ENCODE peak calls at places on chromosome 9, in eight cellular contexts. U is prostate gland, L is HCT116, O is spleen, N is sigmoid colon, R is K562, A is stomach, T is HepG2. X is an unnamed sample.
A peak's percentile ranks its signal among the peaks of the same experiment; 100 is the strongest.

GRCh38 chr9:98944130-98945074 is 695 bp downstream of the COL15A1 start:
- DNase-seq in U (no peak), L (no peak), O (no peak), N (peak; percentile 80), R (no peak), A (no peak), T (no peak), X (no peak)

GRCh38 chr9:119963258-119963797 is 594.1 kb upstream of the BRINP1 start:
- DNase-seq in U (no peak), L (peak; percentile 10), O (no peak), N (no peak), R (no peak), A (no peak), T (no peak), X (no peak)

GRCh38 chr9:4489919-4490704 is at the start of gene SLC1A1:
- DNase-seq in U (peak; percentile 60), L (peak; percentile 43), O (no peak), N (peak; percentile 83), R (no peak), A (peak; percentile 73), T (no peak), X (peak; percentile 45)

GRCh38 chr9:33880562-33881089 is 63.7 kb downstream of the UBE2R2 start:
- DNase-seq in U (no peak), L (no peak), O (no peak), N (no peak), R (peak; percentile 10), A (no peak), T (no peak), X (no peak)

GRCh38 chr9:90307177-90307833 is 335.3 kb downstream of the DIRAS2 start:
- DNase-seq in U (no peak), L (no peak), O (no peak), N (no peak), R (no peak), A (no peak), T (no peak), X (no peak)

GRCh38 chr9:7813030-7813429 is 13.5 kb upstream of the DMAC1 start:
- DNase-seq in U (no peak), L (no peak), O (no peak), N (no peak), R (no peak), A (no peak), T (no peak), X (no peak)

GRCh38 chr9:124353811-124354274 is 61.4 kb downstream of the PSMB7 start:
- DNase-seq in U (no peak), L (no peak), O (peak; percentile 29), N (peak; percentile 50), R (no peak), A (no peak), T (no peak), X (no peak)

GRCh38 chr9:13665418-13666066 is 386.1 kb upstream of the MPDZ start:
- DNase-seq in U (no peak), L (no peak), O (no peak), N (no peak), R (no peak), A (no peak), T (peak; percentile 15), X (no peak)

GRCh38 chr9:36742264-36742663 is 169.6 kb downstream of the MELK start:
- DNase-seq in U (no peak), L (no peak), O (no peak), N (no peak), R (no peak), A (no peak), T (no peak), X (no peak)

GRCh38 chr9:132783006-132783405 is 95.1 kb downstream of the AK8 start:
- DNase-seq in U (no peak), L (no peak), O (no peak), N (no peak), R (no peak), A (no peak), T (no peak), X (no peak)

GRCh38 chr9:75061169-75061568 is 26.8 kb downstream of the NMRK1 start:
- DNase-seq in U (no peak), L (no peak), O (no peak), N (no peak), R (no peak), A (no peak), T (no peak), X (no peak)

GRCh38 chr9:133732351-133733073 is 5.6 kb downstream of the SARDH start:
- DNase-seq in U (no peak), L (no peak), O (no peak), N (peak; percentile 51), R (no peak), A (peak; percentile 24), T (no peak), X (peak; percentile 25)

GRCh38 chr9:92242115-92242778 is 51.2 kb downstream of the IARS1 start:
- DNase-seq in U (no peak), L (no peak), O (no peak), N (no peak), R (no peak), A (no peak), T (no peak), X (no peak)

GRCh38 chr9:21110708-21111576 is 30.7 kb downstream of the IFNW1 start:
- DNase-seq in U (peak; percentile 25), L (peak; percentile 70), O (no peak), N (no peak), R (no peak), A (no peak), T (peak; percentile 61), X (no peak)

GRCh38 chr9:132546148-132547051 is 36.0 kb upstream of the BARHL1 start:
- DNase-seq in U (no peak), L (no peak), O (no peak), N (peak; percentile 74), R (peak; percentile 62), A (no peak), T (no peak), X (no peak)

GRCh38 chr9:111597852-111598729 is 1.4 kb downstream of the PTGR1 start:
- DNase-seq in U (peak; percentile 49), L (peak; percentile 63), O (peak; percentile 84), N (peak; percentile 89), R (peak; percentile 27), A (peak; percentile 69), T (peak; percentile 55), X (peak; percentile 64)

GRCh38 chr9:77514886-77515711 is 133.0 kb downstream of the GNA14 start:
- DNase-seq in U (no peak), L (no peak), O (no peak), N (no peak), R (no peak), A (no peak), T (peak; percentile 6), X (no peak)

GRCh38 chr9:21450733-21451394 is 10.6 kb downstream of the IFNA1 start:
- DNase-seq in U (no peak), L (no peak), O (no peak), N (no peak), R (no peak), A (no peak), T (peak; percentile 10), X (no peak)

GRCh38 chr9:114932502-114932901 is 2.1 kb upstream of the TNFSF8 start:
- DNase-seq in U (no peak), L (no peak), O (no peak), N (no peak), R (no peak), A (no peak), T (no peak), X (no peak)

GRCh38 chr9:114938687-114939575 is 8.5 kb upstream of the TNFSF8 start:
- DNase-seq in U (no peak), L (no peak), O (no peak), N (no peak), R (no peak), A (no peak), T (no peak), X (no peak)

GRCh38 chr9:114931407-114931806 is 1.0 kb upstream of the TNFSF8 start:
- DNase-seq in U (no peak), L (no peak), O (no peak), N (no peak), R (no peak), A (no peak), T (no peak), X (no peak)

DNA sequence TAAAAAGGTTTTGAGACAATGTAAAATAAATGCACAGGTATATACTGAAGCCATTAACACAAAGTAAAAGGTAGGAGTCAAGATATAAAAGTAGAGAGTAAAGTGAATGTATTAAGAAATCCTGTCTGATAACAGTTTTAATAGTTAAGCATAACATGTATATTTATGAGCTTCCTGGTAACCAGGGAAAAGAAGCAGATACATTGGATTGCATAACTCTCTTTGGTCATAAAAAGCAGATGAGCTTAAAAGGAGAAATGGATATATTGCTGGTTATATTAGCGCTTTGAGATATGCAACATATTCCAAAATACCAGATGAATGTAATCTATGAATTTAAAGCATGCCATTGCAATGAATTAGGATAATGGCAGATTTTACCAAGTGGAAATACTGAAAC is 6.2 kb upstream of the TNFSF8 start:
- DNase-seq in U (no peak), L (no peak), O (no peak), N (no peak), R (no peak), A (no peak), T (no peak), X (no peak)
- TF ChIP-seq POLR2AphosphoS5 in U (no peak), L (no peak), O (no peak), N (no peak), R (no peak), A (no peak), T (no peak), X (no peak)

DNA sequence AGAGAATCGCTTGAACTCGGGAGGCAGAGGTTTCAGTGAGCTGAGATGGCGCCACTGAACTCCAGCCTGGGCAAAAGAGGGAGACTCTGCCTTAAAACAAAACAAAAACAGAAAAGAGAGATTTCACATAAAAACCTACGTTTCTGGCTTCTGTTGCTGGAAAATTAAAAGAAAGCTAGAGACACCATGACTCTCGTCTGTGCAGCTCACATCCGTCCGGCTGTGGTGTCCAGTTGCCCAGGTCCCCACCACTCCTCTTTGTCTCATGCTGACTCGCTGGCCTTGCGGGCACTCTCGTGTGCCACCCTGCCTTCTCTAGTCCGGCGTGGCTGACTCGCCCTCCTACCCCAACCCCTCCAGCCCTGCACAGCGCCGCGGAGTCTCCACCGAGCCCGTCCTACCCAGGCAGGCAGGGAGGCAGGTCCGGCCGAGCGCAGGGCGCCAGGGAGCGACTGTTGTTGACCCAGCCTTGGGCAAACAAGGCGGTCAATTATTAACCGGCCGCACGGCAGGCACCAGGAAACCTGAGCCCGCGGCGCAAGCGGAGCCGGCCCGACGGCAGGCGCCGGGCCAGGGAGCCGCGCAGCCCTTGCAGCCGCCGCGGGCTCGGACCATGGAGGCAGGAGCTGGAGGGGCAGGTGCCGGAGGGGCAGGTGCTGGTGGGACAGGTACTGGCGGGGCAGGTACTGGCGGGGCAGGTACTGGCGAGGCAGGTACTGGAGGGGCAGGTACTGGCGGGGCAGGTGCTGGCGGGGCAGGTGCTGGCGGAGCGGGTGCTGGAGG is at the start of gene PRRT1B:
- DNase-seq in U (peak; percentile 75), L (no peak), O (no peak), N (no peak), R (no peak), A (peak; percentile 94), T (peak; percentile 86), X (no peak)
- TF ChIP-seq POLR2A in U (no peak), L (no peak), O (no peak), N (no peak), R (no peak), A (no peak), T (no peak), X (no peak)

GRCh38 chr9:131266301-131267229 is 9.7 kb downstream of the FAM78A start:
- DNase-seq in U (no peak), L (no peak), O (peak; percentile 84), N (no peak), R (peak; percentile 66), A (no peak), T (no peak), X (no peak)
- H3K27ac ChIP-seq in U (no peak overlapping the region), L (no peak overlapping the region), O (peak overlapping the region; percentile 90), N (no peak overlapping the region), R (no peak overlapping the region), A (no peak overlapping the region), T (no peak overlapping the region), X (peak overlapping the region; percentile 32)

GRCh38 chr9:115341401-115341800 is 223.4 kb upstream of the TNC start:
- DNase-seq in U (no peak), L (no peak), O (no peak), N (peak; percentile 66), R (no peak), A (no peak), T (no peak), X (no peak)
- TF ChIP-seq POLR2AphosphoS5 in U (no peak), L (no peak), O (no peak), N (no peak), R (no peak), A (no peak), T (no peak), X (no peak)